ENCODE peak calls at places on chromosome 16, in six cellular contexts. P is heart left ventricle, A is HCT116, L is uterus, J is ovary, M is Peyer's patch. X is an unnamed sample.

GRCh38 chr16:1863681-1864460 is 8.1 kb downstream of the MEIOB start:
- DNase-seq in P (no peak), A (peak; percentile 40), L (no peak), J (no peak), M (no peak), X (no peak)

GRCh38 chr16:11356573-11357331 is 11.5 kb downstream of the RMI2 start:
- DNase-seq in P (peak; percentile 63), A (no peak), L (peak; percentile 64), J (peak; percentile 70), M (peak; percentile 82), X (peak; percentile 50)

GRCh38 chr16:21277927-21278706 is at the start of gene CRYM:
- DNase-seq in P (peak; percentile 66), A (no peak), L (peak; percentile 41), J (peak; percentile 27), M (peak; percentile 57), X (peak; percentile 56)

GRCh38 chr16:10868562-10869469 is 8.2 kb upstream of the CIITA start:
- DNase-seq in P (peak; percentile 75), A (no peak), L (no peak), J (no peak), M (peak; percentile 88), X (no peak)

GRCh38 chr16:20307791-20308190 is 19.5 kb downstream of the GP2 start:
- DNase-seq in P (no peak), A (no peak), L (no peak), J (no peak), M (no peak), X (no peak)

GRCh38 chr16:77117687-77118086 is 73.3 kb upstream of the MON1B start:
- DNase-seq in P (no peak), A (no peak), L (no peak), J (no peak), M (no peak), X (no peak)

GRCh38 chr16:10951016-10951415 is 6.7 kb downstream of the CLEC16A start:
- DNase-seq in P (no peak), A (no peak), L (no peak), J (no peak), M (no peak), X (no peak)

GRCh38 chr16:81618661-81619060 is 160.4 kb upstream of the PLCG2 start:
- DNase-seq in P (no peak), A (no peak), L (no peak), J (peak; percentile 55), M (no peak), X (no peak)

GRCh38 chr16:49558451-49558850 is 184.8 kb downstream of the C16orf78 start:
- DNase-seq in P (no peak), A (no peak), L (no peak), J (no peak), M (no peak), X (no peak)

GRCh38 chr16:30116291-30117207 is 3.2 kb upstream of the GDPD3 start:
- DNase-seq in P (no peak), A (no peak), L (no peak), J (no peak), M (no peak), X (no peak)

GRCh38 chr16:30985401-30986128 is 558 bp downstream of the HSD3B7 start:
- DNase-seq in P (no peak), A (peak; percentile 37), L (peak; percentile 37), J (peak; percentile 46), M (no peak), X (no peak)

GRCh38 chr16:2514333-2515179 is 804 bp downstream of the ATP6V0C start:
- DNase-seq in P (no peak), A (no peak), L (no peak), J (no peak), M (peak; percentile 60), X (no peak)

GRCh38 chr16:49700222-49700927 is 155.5 kb downstream of the ZNF423 start:
- DNase-seq in P (peak; percentile 32), A (no peak), L (peak; percentile 75), J (peak; percentile 57), M (no peak), X (no peak)

GRCh38 chr16:27642753-27643152 is 92.8 kb downstream of the KATNIP start:
- DNase-seq in P (no peak), A (peak; percentile 7), L (no peak), J (no peak), M (no peak), X (no peak)

GRCh38 chr16:66007717-66008116 is 358.8 kb upstream of the CDH5 start:
- DNase-seq in P (no peak), A (no peak), L (no peak), J (no peak), M (no peak), X (no peak)

GRCh38 chr16:8903004-8903403 is 20.9 kb downstream of the LITAFD start:
- DNase-seq in P (no peak), A (no peak), L (no peak), J (no peak), M (no peak), X (no peak)

GRCh38 chr16:29701214-29701555 is 22.2 kb downstream of the QPRT start:
- DNase-seq in P (no peak), A (no peak), L (no peak), J (no peak), M (no peak), X (no peak)

GRCh38 chr16:85031451-85031850 is 3.9 kb downstream of the KIAA0513 start:
- DNase-seq in P (no peak), A (no peak), L (no peak), J (no peak), M (no peak), X (no peak)

GRCh38 chr16:89905511-89906140 is 13.0 kb upstream of the MC1R start:
- DNase-seq in P (no peak), A (no peak), L (no peak), J (no peak), M (no peak), X (no peak)

GRCh38 chr16:81583893-81584705 is 139.5 kb downstream of the CMIP start:
- DNase-seq in P (no peak), A (peak; percentile 74), L (no peak), J (no peak), M (no peak), X (no peak)

GRCh38 chr16:8831450-8832382 is 34.1 kb downstream of the PMM2 start:
- DNase-seq in P (no peak), A (no peak), L (no peak), J (no peak), M (no peak), X (no peak)

GRCh38 chr16:15598648-15599190 is 44.2 kb downstream of the MARF1 start:
- DNase-seq in P (no peak), A (no peak), L (no peak), J (no peak), M (no peak), X (no peak)

GRCh38 chr16:85349413-85350145 is 237.3 kb upstream of the CIBAR2 start:
- DNase-seq in P (no peak), A (no peak), L (no peak), J (no peak), M (no peak), X (no peak)

DNA sequence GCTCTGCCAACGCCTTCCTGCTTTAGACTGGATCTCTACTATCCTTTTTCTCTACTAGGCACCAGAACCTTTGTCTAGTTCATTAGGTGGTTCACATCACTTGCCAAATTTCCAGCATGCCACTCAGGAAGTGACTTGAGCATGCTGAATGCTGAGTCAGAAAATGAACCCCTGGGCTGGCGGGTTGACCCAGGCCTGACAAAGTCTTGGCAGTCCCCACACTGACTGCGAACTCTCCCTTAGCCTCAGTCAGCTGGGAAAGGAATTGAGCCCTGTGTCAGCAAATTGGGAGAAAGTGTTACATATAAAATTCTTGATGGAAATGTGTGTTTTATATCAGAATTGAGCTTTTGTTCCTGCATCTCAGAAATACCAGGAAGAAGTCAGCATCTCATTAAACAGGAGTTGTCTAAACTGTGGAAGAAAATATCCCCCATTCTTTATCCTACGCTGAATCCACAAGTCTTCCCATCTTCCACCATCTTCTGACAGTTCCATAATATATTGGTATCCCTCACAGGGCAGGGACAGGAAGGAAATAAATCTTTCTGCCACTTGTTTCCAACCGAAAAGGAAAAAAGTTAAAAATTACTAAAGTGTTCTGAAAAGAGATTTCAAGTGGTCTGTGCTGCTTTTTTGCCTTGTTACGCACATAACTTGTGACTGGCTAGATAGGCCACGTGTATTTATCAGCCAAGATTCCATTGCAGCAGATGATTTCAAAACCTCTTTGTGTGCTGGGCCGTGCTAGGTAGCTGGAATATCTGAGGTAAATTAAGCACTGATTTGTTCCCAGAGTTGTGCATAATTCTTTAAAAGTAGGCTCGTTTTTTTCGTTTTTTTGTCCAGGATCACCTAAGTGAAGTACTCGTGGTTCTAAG is 16.7 kb upstream of the SLC12A3 start:
- DNase-seq in P (no peak), A (no peak), L (peak; percentile 41), J (peak; percentile 60), M (no peak), X (peak; percentile 47)
- TF ChIP-seq POLR2A in P (no peak), A (no peak), L (no peak), J (no peak), M (no peak), X (no peak)

DNA sequence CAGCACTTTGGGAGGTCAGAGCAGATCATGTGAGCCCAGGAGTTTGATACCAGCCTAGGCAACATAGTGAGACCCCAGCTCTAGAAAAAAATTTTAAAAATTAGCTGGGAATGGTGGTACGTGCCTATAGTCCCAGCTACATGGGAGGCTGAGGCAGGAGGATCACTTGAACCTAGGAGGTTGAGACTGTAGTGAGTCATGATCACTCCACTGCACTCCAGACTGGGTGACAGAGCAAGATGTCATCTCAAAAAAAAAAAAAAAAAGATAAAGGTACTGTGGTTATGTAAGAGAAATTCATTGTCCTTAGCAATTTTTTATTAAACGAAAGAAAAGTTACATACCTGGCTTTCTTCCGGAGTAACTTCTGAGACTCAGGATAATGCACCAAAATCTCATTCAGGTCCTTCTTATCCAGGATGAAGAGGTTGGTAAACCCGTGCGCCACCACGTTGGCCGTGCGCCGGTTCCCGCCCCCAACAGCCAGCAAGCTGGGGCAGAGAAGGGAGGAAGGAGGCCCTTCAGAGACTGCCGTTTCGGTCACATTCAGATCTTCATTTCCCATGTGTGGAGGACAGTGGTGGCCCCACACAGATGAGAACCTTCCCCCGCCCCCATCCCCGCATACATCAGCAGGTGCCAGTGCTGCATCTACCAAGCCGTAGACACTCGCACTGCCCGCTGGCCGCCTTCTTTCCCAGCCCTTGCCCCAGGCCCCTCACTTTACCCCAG is 73.7 kb downstream of the CNGB1 start:
- DNase-seq in P (no peak), A (no peak), L (no peak), J (no peak), M (no peak), X (no peak)
- TF ChIP-seq POLR2A in P (no peak), A (no peak), L (no peak), J (no peak), M (no peak), X (no peak)

DNA sequence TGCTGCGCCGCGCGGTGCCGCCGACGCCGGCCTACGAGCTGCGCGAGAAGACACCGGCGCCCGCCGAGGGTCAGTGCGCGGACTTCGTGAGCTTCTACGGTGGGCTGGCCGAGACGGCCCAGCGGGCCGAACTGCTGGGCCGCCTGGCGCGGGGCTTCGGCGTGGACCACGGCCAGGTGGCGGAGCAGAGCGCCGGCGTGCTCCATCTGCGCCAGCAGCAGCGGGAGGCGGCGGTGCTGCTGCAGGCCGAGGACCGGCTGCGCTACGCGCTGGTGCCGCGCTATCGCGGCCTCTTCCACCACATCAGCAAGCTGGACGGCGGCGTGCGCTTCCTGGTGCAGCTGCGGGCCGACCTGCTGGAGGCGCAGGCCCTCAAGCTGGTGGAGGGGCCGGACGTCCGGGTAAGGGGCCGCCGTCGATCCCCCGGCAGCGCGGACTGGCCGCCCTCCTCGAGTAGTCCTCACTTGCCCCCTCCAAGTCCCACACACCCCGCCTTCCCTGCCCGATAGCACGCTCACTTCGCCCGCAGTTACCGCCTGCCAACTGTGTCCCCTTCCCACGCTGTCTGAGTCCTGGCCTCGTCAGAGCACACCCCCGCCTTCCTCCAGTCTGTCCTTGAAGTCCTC is 470 bp downstream of the MLYCD start:
- DNase-seq in P (peak; percentile 51), A (no peak), L (no peak), J (peak; percentile 34), M (peak; percentile 50), X (no peak)
- TF ChIP-seq POLR2A in P (no peak), A (no peak), L (no peak), J (no peak), M (no peak), X (no peak)

GRCh38 chr16:56941856-56942331 is 10.0 kb downstream of the HERPUD1 start:
- DNase-seq in P (no peak), A (no peak), L (no peak), J (no peak), M (no peak), X (no peak)
- TF ChIP-seq POLR2A in P (no peak), A (no peak), L (no peak), J (no peak), M (no peak), X (no peak)